ENCODE peak calls at places on chromosome 17, in four cellular contexts. S is heart right ventricle, D is GM20000, F is WTC11. I is an unnamed sample.

GRCh38 chr17:56593741-56594527 is 435 bp downstream of the NOG start:
- DNase-seq in S (peak; percentile 64), D (peak; percentile 63), F (peak; percentile 62), I (peak; percentile 62)

GRCh38 chr17:72409405-72410002 is 288.7 kb downstream of the SOX9 start:
- DNase-seq in S (no peak), D (no peak), F (no peak), I (no peak)

GRCh38 chr17:4942760-4943508 is 2.9 kb downstream of the RNF167 start:
- DNase-seq in S (no peak), D (no peak), F (no peak), I (no peak)

GRCh38 chr17:48113201-48113676 is 5.7 kb downstream of the SNX11 start:
- DNase-seq in S (no peak), D (peak; percentile 58), F (no peak), I (peak; percentile 62)

GRCh38 chr17:77287432-77288068 is 146.8 kb downstream of the SEC14L1 start:
- DNase-seq in S (peak; percentile 54), D (no peak), F (peak; percentile 33), I (no peak)

GRCh38 chr17:27496501-27496943 is 40.3 kb downstream of the KSR1 start:
- DNase-seq in S (no peak), D (peak; percentile 28), F (no peak), I (no peak)

GRCh38 chr17:5921919-5922318 is 148.3 kb upstream of the WSCD1 start:
- DNase-seq in S (no peak), D (no peak), F (no peak), I (no peak)

GRCh38 chr17:45940293-45940692 is 45.9 kb downstream of the MAPT start:
- DNase-seq in S (no peak), D (no peak), F (no peak), I (no peak)

GRCh38 chr17:14672830-14673229 is 371.9 kb downstream of the HS3ST3B1 start:
- DNase-seq in S (no peak), D (no peak), F (peak; percentile 12), I (no peak)

GRCh38 chr17:74779948-74780400 is 3.8 kb upstream of the NAT9 start:
- DNase-seq in S (no peak), D (peak; percentile 75), F (no peak), I (peak; percentile 69)

GRCh38 chr17:28293994-28294393 is 25.0 kb upstream of the TMEM97 start:
- DNase-seq in S (no peak), D (no peak), F (no peak), I (no peak)

GRCh38 chr17:43468746-43469544 is 14.8 kb upstream of the DHX8 start:
- DNase-seq in S (no peak), D (no peak), F (no peak), I (no peak)

GRCh38 chr17:74770498-74771318 is 5.4 kb downstream of the NAT9 start:
- DNase-seq in S (peak; percentile 75), D (peak; percentile 76), F (peak; percentile 78), I (peak; percentile 84)

GRCh38 chr17:67442787-67443624 is 65.9 kb downstream of the PITPNC1 start:
- DNase-seq in S (no peak), D (no peak), F (no peak), I (no peak)

GRCh38 chr17:79031996-79032875 is 8.3 kb downstream of the C1QTNF1 start:
- DNase-seq in S (no peak), D (no peak), F (no peak), I (no peak)

GRCh38 chr17:4881761-4882555 is 17.4 kb upstream of the C17orf107 start:
- DNase-seq in S (peak; percentile 57), D (peak; percentile 71), F (peak; percentile 85), I (peak; percentile 81)

GRCh38 chr17:16432017-16432416 is 16.6 kb downstream of the TRPV2 start:
- DNase-seq in S (no peak), D (no peak), F (no peak), I (no peak)

GRCh38 chr17:43020789-43021738 is 1.1 kb downstream of the VAT1 start:
- DNase-seq in S (peak; percentile 66), D (peak; percentile 70), F (peak; percentile 64), I (peak; percentile 75)

GRCh38 chr17:43360376-43360738 is 38.4 kb upstream of the ARL4D start:
- DNase-seq in S (no peak), D (peak; percentile 46), F (no peak), I (peak; percentile 55)

GRCh38 chr17:3719265-3719664 is 4.4 kb upstream of the HASPIN start:
- DNase-seq in S (no peak), D (no peak), F (no peak), I (no peak)

GRCh38 chr17:40560592-40561293 is 4.5 kb downstream of the CCR7 start:
- DNase-seq in S (no peak), D (peak; percentile 80), F (peak; percentile 4), I (peak; percentile 82)

GRCh38 chr17:37642706-37643105 is 540 bp downstream of the DDX52 start:
- DNase-seq in S (no peak), D (peak; percentile 11), F (no peak), I (peak; percentile 38)

DNA sequence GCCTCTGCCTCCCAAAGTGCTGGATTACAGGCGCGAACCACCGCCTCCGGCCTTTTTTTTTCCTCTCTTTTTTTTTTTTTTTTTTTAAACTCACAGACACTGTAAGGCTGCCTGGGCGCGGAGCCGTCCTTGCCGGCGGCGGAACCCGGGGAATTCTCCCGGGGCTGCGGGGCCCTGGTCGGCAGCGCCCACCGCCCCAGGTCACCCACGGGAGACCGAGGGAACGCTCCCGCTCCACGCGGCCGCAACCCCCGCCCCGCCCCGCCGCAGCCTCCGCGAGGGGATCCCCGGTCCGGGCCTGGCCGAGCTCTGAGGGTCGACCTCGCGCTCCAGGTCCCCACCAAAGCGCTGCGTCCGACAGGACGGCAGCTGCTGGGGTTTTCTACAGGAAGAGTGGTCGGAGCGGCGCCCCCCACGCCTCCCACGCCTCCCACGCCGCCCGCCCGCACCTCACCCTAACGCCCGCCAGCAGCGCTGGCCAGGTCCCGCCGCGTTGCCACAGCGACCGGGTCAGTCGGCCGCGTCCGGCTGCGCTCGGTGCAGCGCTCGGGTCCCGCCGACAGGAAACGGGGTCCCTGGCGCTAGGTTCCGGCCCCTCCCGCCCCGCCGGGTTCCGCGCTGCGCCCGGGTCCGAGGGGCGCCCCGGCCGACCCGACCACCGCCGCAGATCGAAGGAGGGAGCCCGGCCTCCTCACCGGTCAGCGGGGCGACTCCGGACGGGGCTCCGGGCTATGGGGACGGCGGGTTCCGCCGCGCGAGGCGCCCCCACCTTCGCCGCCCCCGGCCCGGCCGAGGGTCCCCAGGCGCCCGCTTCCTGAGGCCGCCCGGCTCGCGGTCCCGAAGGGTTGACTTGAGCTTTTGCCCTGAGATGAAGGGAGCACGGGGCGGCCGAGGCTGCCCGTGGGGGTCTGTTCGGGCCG is at the start of gene CCDC57:
- DNase-seq in S (peak; percentile 85), D (peak; percentile 98), F (peak; percentile 74), I (peak; percentile 97)
- TF ChIP-seq CTCF in S (no peak), D (no peak), F (no peak), I (no peak)

GRCh38 chr17:58136669-58137279 is 11.4 kb upstream of the OR4D1 start:
- DNase-seq in S (no peak), D (no peak), F (peak; percentile 42), I (no peak)
- TF ChIP-seq CTCF in S (peak; percentile 7), D (peak; percentile 1), F (no peak), I (no peak)

GRCh38 chr17:33642002-33642401 is 348.9 kb upstream of the ASIC2 start:
- DNase-seq in S (no peak), D (peak; percentile 7), F (no peak), I (no peak)
- TF ChIP-seq CTCF in S (no peak), D (no peak), F (no peak), I (no peak)

GRCh38 chr17:8243827-8244226 is 4.0 kb downstream of the CTC1 start:
- DNase-seq in S (no peak), D (no peak), F (no peak), I (no peak)
- TF ChIP-seq CTCF in S (no peak), D (no peak), F (no peak), I (no peak)

I was measured in GM13976.